ENCODE peak calls at places on chromosomes 7 and 10, in four cellular contexts. E is WTC11, G is SK-N-SH, T is H1. Q is an unnamed sample.

GRCh38 chr10:72375585-72375984 is 20.9 kb upstream of the DNAJB12 start:
- DNase-seq in G (no peak), E (peak), T (no peak), Q (peak)

GRCh38 chr7:80054356-80054755 is 80.3 kb upstream of the GNAI1 start:
- DNase-seq in E (no peak), T (no peak), G (no peak), Q (no peak)

GRCh38 chr10:48463318-48464003 is 141.4 kb downstream of the ARHGAP22 start:
- DNase-seq in E (no peak), T (no peak), G (peak), Q (peak)

GRCh38 chr10:30420266-30420665 is 13.7 kb upstream of the MAP3K8 start:
- DNase-seq in G (no peak), T (no peak), E (no peak), Q (no peak)

GRCh38 chr7:5586279-5586962 is 162.8 kb upstream of the TNRC18 start:
- DNase-seq in G (peak), T (no peak), E (no peak), Q (no peak)

GRCh38 chr10:79049931-79050895 is 18.6 kb upstream of the ZMIZ1 start:
- DNase-seq in G (no peak), E (peak), T (no peak), Q (no peak)

GRCh38 chr10:75234683-75235374 is 928 bp downstream of the COMTD1 start:
- DNase-seq in T (no peak), G (peak), E (peak), Q (peak)

GRCh38 chr10:72171175-72171630 is 44.6 kb upstream of the ANAPC16 start:
- DNase-seq in E (no peak), G (no peak), T (no peak), Q (peak)

GRCh38 chr7:87413951-87414381 is 61.5 kb downstream of the ABCB4 start:
- DNase-seq in T (no peak), E (no peak), G (peak), Q (no peak)

GRCh38 chr10:6229746-6230145 is 27.0 kb downstream of the PFKFB3 start:
- DNase-seq in T (no peak), E (no peak), G (peak), Q (no peak)

DNA sequence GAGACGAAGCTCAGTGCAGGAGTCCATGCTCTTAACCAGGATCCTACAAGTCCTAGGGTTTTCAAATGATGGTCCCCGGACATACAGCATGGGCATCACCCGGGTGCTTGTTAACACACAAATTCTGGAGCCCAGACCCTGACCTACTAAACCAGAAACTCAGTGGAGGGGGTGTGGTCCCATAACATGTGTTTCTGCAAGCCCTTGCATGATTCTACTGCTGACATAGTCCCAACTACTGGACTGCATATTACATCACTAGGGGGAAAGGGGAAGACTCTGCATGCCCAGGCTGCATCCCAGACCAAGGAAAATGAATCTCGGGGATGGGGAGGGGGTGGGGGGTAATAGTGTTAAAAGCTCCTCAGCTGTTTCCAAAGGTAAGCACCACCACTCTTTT is 40.3 kb downstream of the GRB10 start:
- DNase-seq in E (no peak), T (no peak), G (no peak), Q (no peak)
- TF ChIP-seq TEAD4 in E (no peak), T (no peak), G (no peak), Q (no peak)

GRCh38 chr7:3733541-3734140 is 432.6 kb downstream of the SDK1 start:
- DNase-seq in G (no peak), E (no peak), T (no peak), Q (no peak)
- TF ChIP-seq TEAD4 in G (no peak), E (no peak), T (no peak), Q (no peak)

GRCh38 chr7:48048113-48048512 is 12.8 kb downstream of the C7orf57 start:
- DNase-seq in E (no peak), T (no peak), G (no peak), Q (no peak)
- TF ChIP-seq TEAD4 in E (no peak), T (no peak), G (no peak), Q (no peak)

GRCh38 chr7:7795203-7795602 is 76.8 kb upstream of the RPA3 start:
- DNase-seq in G (no peak), E (no peak), T (no peak), Q (no peak)
- TF ChIP-seq TEAD4 in G (no peak), E (no peak), T (no peak), Q (no peak)

GRCh38 chr10:125082881-125083575 is 77.3 kb downstream of the CTBP2 start:
- DNase-seq in E (no peak), T (no peak), G (no peak), Q (no peak)

GRCh38 chr10:125085281-125085680 is 75.1 kb downstream of the CTBP2 start:
- DNase-seq in G (no peak), T (no peak), E (no peak), Q (no peak)

GRCh38 chr10:125081931-125082330 is 78.4 kb downstream of the CTBP2 start:
- DNase-seq in G (no peak), T (no peak), E (no peak), Q (no peak)

GRCh38 chr10:125084191-125085186 is 75.9 kb downstream of the CTBP2 start:
- DNase-seq in G (peak), E (no peak), T (peak), Q (peak)

GRCh38 chr10:125083576-125083920 is 76.8 kb downstream of the CTBP2 start:
- DNase-seq in E (no peak), T (no peak), G (no peak), Q (no peak)
- TF ChIP-seq TEAD4 in E (no peak), T (no peak), G (no peak), Q (no peak)

GRCh38 chr10:44589931-44590330 is 205.0 kb upstream of the CXCL12 start:
- DNase-seq in G (no peak), T (no peak), E (no peak), Q (no peak)
- TF ChIP-seq TEAD4 in G (no peak), T (no peak), E (no peak), Q (no peak)

Q was measured in K562.